ENCODE peak calls at places on chromosome 1, in five cellular contexts. S is GM12878, O is SK-N-SH, T is GM12892, P is K562. C is an unnamed sample.

GRCh38 chr1:16118706-16119105 is 37.2 kb downstream of the EPHA2 start:
- DNase-seq in S (no peak), O (no peak), T (no peak), P (no peak), C (no peak)

GRCh38 chr1:177170756-177171535 is at the start of gene BRINP2:
- DNase-seq in S (no peak), O (peak), T (peak), P (no peak), C (no peak)

GRCh38 chr1:185352067-185352466 is 35.0 kb upstream of the IVNS1ABP start:
- DNase-seq in S (no peak), O (no peak), T (no peak), P (peak), C (no peak)

GRCh38 chr1:2231667-2232254 is 3.6 kb downstream of the SKI start:
- DNase-seq in S (no peak), O (peak), T (no peak), P (peak), C (peak)

GRCh38 chr1:24289937-24290595 is 29.1 kb upstream of the GRHL3 start:
- DNase-seq in S (no peak), O (peak), T (no peak), P (no peak), C (no peak)

GRCh38 chr1:15429701-15430149 is 8.5 kb upstream of the CTRC start:
- DNase-seq in S (no peak), O (peak), T (no peak), P (no peak), C (no peak)

GRCh38 chr1:27958513-27958912 is 1.3 kb upstream of the XKR8 start:
- DNase-seq in S (no peak), O (no peak), T (no peak), P (no peak), C (no peak)

GRCh38 chr1:43451701-43452532 is 1.8 kb downstream of the HYI start:
- DNase-seq in S (no peak), O (no peak), T (no peak), P (no peak), C (no peak)

GRCh38 chr1:180515857-180516388 is 13.5 kb upstream of the ACBD6 start:
- DNase-seq in S (peak), O (peak), T (peak), P (peak), C (peak)

GRCh38 chr1:111615874-111616715 is 3.5 kb upstream of the RAP1A start:
- DNase-seq in S (peak), O (no peak), T (peak), P (no peak), C (no peak)

GRCh38 chr1:96842215-96842614 is 120.6 kb downstream of the PTBP2 start:
- DNase-seq in S (no peak), O (no peak), T (no peak), P (no peak), C (no peak)

GRCh38 chr1:167412072-167412471 is 106.3 kb downstream of the CD247 start:
- DNase-seq in S (no peak), O (no peak), T (no peak), P (no peak), C (no peak)

GRCh38 chr1:203044546-203044975 is 18.3 kb downstream of the PPFIA4 start:
- DNase-seq in S (no peak), O (no peak), T (no peak), P (no peak), C (no peak)

GRCh38 chr1:17618558-17619247 is 79.2 kb downstream of the ARHGEF10L start:
- DNase-seq in S (no peak), O (no peak), T (no peak), P (no peak), C (no peak)

GRCh38 chr1:112674440-112674985 is at the start of gene MOV10:
- DNase-seq in S (peak), O (peak), T (peak), P (peak), C (peak)

GRCh38 chr1:212402876-212403275 is 11.8 kb downstream of the PACC1 start:
- DNase-seq in S (no peak), O (no peak), T (no peak), P (no peak), C (no peak)

GRCh38 chr1:23174383-23175110 is 5.9 kb upstream of the LUZP1 start:
- DNase-seq in S (no peak), O (no peak), T (no peak), P (no peak), C (no peak)

GRCh38 chr1:243568793-243569192 is 281.2 kb downstream of the AKT3 start:
- DNase-seq in S (no peak), O (no peak), T (no peak), P (no peak), C (no peak)

GRCh38 chr1:94720091-94720793 is 99.9 kb upstream of the SLC44A3 start:
- DNase-seq in S (peak), O (no peak), T (peak), P (no peak), C (no peak)

GRCh38 chr1:90534669-90535379 is 182.3 kb downstream of the BARHL2 start:
- DNase-seq in S (no peak), O (no peak), T (no peak), P (no peak), C (no peak)

GRCh38 chr1:921011-921837 is 2.5 kb upstream of the SAMD11 start:
- DNase-seq in S (no peak), O (peak), T (no peak), P (peak), C (peak)

GRCh38 chr1:983736-984475 is 2.0 kb upstream of the PERM1 start:
- DNase-seq in S (no peak), O (peak), T (peak), P (peak), C (no peak)

GRCh38 chr1:157399984-157400382 is 152.3 kb downstream of the FCRL5 start:
- DNase-seq in S (no peak), O (no peak), T (no peak), P (no peak), C (peak)

GRCh38 chr1:204566583-204566955 is 50.4 kb downstream of the MDM4 start:
- DNase-seq in S (no peak), O (no peak), T (no peak), P (no peak), C (no peak)

GRCh38 chr1:41517039-41517438 is 32.6 kb upstream of the EDN2 start:
- DNase-seq in S (no peak), O (no peak), T (no peak), P (no peak), C (no peak)

GRCh38 chr1:180198186-180198585 is 31.9 kb upstream of the LHX4 start:
- DNase-seq in S (no peak), O (no peak), T (no peak), P (no peak), C (no peak)

GRCh38 chr1:200040516-200041138 is 13.1 kb downstream of the NR5A2 start:
- DNase-seq in S (no peak), O (peak), T (no peak), P (no peak), C (peak)

GRCh38 chr1:199335496-199335895 is 692.0 kb upstream of the NR5A2 start:
- DNase-seq in S (no peak), O (no peak), T (no peak), P (no peak), C (no peak)

GRCh38 chr1:110084226-110085078 is 14.0 kb upstream of the ALX3 start:
- DNase-seq in S (peak), O (no peak), T (no peak), P (no peak), C (no peak)

GRCh38 chr1:9426291-9426711 is 113.0 kb upstream of the SLC25A33 start:
- DNase-seq in S (peak), O (no peak), T (peak), P (no peak), C (no peak)

GRCh38 chr1:77281491-77282186 is at the start of gene AK5:
- DNase-seq in S (no peak), O (peak), T (no peak), P (no peak), C (no peak)

GRCh38 chr1:208244584-208244916 is 366 bp upstream of the PLXNA2 start:
- DNase-seq in S (no peak), O (no peak), T (no peak), P (no peak), C (no peak)

GRCh38 chr1:150332651-150333290 is 11.4 kb downstream of the PRPF3 start:
- DNase-seq in S (no peak), O (no peak), T (no peak), P (no peak), C (no peak)

GRCh38 chr1:16367968-16368910 is 1.2 kb downstream of the SZRD1 start:
- DNase-seq in S (no peak), O (no peak), T (no peak), P (peak), C (no peak)

GRCh38 chr1:156625436-156626078 is 6.3 kb downstream of the HAPLN2 start:
- DNase-seq in S (no peak), O (peak), T (no peak), P (peak), C (no peak)

GRCh38 chr1:192706936-192707335 is 71.0 kb downstream of the RGS13 start:
- DNase-seq in S (no peak), O (no peak), T (no peak), P (no peak), C (no peak)

GRCh38 chr1:183734600-183735036 is 70.3 kb upstream of the RGL1 start:
- DNase-seq in S (no peak), O (no peak), T (no peak), P (no peak), C (no peak)

GRCh38 chr1:110212165-110213142 is 2.3 kb downstream of the KCNC4 start:
- DNase-seq in S (no peak), O (no peak), T (no peak), P (no peak), C (no peak)

DNA sequence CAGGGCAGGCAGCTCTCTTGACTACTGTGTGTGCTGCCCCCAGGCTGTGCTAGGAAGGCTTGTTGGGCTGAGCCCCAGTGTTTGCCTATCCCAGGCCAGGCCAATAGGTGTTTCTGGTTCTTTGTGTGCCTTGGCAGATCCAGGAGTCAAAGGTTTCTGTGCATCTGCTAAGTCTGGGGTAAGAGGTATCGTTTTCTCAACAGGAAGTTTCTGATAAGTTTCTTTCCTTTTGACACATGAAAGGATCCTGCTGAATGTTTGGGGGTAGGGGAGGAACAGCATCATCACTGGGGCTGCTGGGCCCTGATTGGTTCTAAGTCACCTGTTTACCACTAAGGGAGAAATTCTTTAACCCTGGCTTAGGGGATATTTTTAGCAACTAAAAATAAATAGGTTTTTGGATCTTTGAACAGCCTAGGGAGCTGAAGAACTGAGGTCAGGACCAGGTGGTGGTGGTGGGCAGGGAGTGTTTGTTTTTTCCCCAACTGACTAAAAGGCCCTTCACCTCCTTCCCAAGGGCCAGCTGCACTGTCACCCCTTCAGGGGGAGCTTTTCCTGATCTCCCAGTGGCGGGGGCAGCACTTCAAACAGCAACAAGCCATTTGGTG is 85.1 kb downstream of the KCNN3 start:
- DNase-seq in S (peak), O (no peak), T (peak), P (no peak), C (peak)
- TF ChIP-seq TAF1 in S (peak), O (no peak), T (no peak), P (no peak), C (no peak)

DNA sequence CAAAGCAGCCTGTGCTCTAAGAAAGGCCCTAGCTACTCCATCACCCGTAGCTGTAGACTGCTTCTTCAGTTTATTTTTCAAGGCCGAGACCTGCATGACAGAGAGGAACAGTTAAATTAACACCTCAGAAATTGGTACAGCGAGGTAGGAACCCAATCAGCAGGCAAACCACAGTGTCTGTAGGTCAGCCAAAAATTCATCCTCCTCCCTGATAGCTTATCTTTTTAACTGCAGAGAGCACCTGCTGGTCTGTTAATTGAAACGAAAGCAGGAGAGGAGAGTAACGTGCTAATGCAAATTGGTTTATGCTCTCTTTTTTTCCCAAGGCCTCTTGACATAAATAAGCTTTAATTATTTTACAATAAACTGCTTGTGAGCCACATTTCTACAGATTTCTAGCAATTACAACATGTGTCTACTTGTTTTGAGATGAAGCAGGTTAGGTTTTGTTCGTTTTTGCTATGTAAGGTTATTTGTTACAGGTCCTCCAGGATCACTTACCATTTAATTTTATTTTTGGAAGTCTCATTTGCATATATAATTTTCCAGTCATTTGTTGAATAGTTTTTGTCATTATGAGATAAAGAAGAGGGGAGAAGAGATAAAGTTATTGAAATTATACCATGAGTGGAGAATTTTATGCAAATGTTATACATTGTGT is 179.9 kb downstream of the DENND1B start:
- DNase-seq in S (no peak), O (no peak), T (no peak), P (no peak), C (no peak)
- TF ChIP-seq TAF1 in S (no peak), O (no peak), T (no peak), P (no peak), C (no peak)

GRCh38 chr1:215005078-215005477 is 77.5 kb upstream of the KCNK2 start:
- DNase-seq in S (no peak), O (peak), T (no peak), P (no peak), C (no peak)
- TF ChIP-seq TAF1 in S (no peak), O (peak), T (no peak), P (no peak), C (no peak)

GRCh38 chr1:64624859-64625258 is 120.0 kb upstream of the RAVER2 start:
- DNase-seq in S (no peak), O (peak), T (no peak), P (no peak), C (no peak)
- TF ChIP-seq TAF1 in S (no peak), O (no peak), T (no peak), P (no peak), C (no peak)

GRCh38 chr1:33898933-33899332 is 35.1 kb downstream of the HMGB4 start:
- DNase-seq in S (no peak), O (no peak), T (no peak), P (no peak), C (no peak)

GRCh38 chr1:33905241-33905640 is 41.4 kb downstream of the HMGB4 start:
- DNase-seq in S (no peak), O (no peak), T (no peak), P (no peak), C (no peak)

GRCh38 chr1:33899746-33900145 is 35.9 kb downstream of the HMGB4 start:
- DNase-seq in S (no peak), O (no peak), T (no peak), P (no peak), C (no peak)

GRCh38 chr1:33902486-33903209 is 38.8 kb downstream of the HMGB4 start:
- DNase-seq in S (peak), O (peak), T (no peak), P (no peak), C (no peak)

DNA sequence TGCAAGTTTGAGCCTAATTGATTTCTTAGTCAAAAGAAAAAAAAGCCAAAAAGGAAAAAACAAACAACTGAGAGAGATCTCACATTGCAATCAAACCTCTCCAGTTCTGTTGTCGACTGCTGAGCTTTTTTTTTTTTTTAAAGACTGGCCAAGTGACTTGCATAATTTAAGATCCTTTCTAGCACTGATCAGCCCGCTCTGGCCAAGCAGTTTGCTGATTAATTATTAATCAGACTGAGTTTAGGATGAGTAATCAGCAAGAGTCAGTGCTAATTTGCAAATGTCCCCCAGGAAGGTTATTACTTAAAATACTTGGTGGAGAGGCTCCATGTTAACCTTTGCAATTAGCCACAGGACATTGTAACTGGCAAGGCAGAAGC is 39.3 kb downstream of the HMGB4 start:
- DNase-seq in S (peak), O (no peak), T (no peak), P (no peak), C (no peak)
- TF ChIP-seq TAF1 in S (no peak), O (no peak), T (no peak), P (no peak), C (no peak)

DNA sequence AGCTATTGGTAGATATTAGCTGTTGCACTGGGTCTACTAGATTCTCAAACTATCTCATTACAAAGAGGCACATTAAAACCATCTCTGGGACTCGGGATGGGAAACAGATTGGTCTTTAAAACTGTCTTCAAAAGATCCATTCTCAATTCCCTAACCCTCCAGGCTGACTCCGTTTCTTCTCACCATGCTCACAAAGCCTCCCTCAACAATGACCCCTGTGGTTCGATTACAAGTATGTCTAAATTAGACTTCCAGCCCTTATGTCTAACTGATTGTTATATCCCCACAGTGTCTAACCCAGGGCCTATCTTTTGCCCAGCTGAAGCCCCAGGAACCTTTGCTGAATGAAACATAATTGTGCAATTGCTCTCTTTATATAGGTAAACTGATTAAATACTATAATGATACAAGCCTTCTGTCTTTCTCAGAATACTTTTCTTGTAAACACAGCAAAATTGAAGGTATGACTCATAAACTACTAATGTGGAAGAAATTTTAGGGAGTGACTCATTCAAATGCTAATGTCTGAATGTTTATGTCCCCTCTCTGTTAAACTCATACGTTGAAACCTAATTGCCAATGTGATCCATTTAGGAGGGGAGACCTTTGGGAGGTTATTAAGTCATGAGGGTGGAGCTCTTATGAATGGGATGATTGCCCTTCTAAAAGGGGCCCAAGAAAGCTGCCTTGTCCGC is 65.6 kb upstream of the DAB1 start:
- DNase-seq in S (no peak), O (no peak), T (no peak), P (no peak), C (no peak)
- TF ChIP-seq TAF1 in S (no peak), O (no peak), T (no peak), P (no peak), C (no peak)

GRCh38 chr1:3693321-3693720 is 41.0 kb downstream of the TP73 start:
- DNase-seq in S (no peak), O (no peak), T (no peak), P (no peak), C (no peak)
- TF ChIP-seq TAF1 in S (no peak), O (no peak), T (no peak), P (no peak), C (no peak)

GRCh38 chr1:20496241-20496661 is 10.2 kb upstream of the CAMK2N1 start:
- DNase-seq in S (no peak), O (peak), T (no peak), P (no peak), C (peak)
- TF ChIP-seq TAF1 in S (no peak), O (no peak), T (no peak), P (no peak), C (no peak)

GRCh38 chr1:67489643-67490042 is 59.4 kb upstream of the SERBP1 start:
- DNase-seq in S (peak), O (peak), T (no peak), P (peak), C (peak)
- TF ChIP-seq TAF1 in S (no peak), O (no peak), T (no peak), P (no peak), C (no peak)

C was measured in HepG2.